ENCODE peak calls at places on chromosomes 13 and 19, in six cellular contexts. F is IMR-90, G is A549, H is GM12878, M is K562, Z is HepG2. X is an unnamed sample.

GRCh38 chr19:35868823-35869326 is 501 bp downstream of the APLP1 start:
- DNase-seq in F (no peak), M (no peak), Z (no peak), H (no peak), G (no peak), X (no peak)

GRCh38 chr19:33781996-33782395 is 14.7 kb upstream of the KCTD15 start:
- DNase-seq in F (peak), G (peak), M (no peak), Z (no peak), H (no peak), X (no peak)

GRCh38 chr19:423691-424466 is 14.9 kb upstream of the C2CD4C start:
- DNase-seq in Z (no peak), F (no peak), G (no peak), M (no peak), H (no peak), X (no peak)

GRCh38 chr19:30664358-30665058 is 292.3 kb downstream of the ZNF536 start:
- DNase-seq in M (no peak), H (no peak), G (no peak), F (peak), Z (peak), X (peak)

GRCh38 chr13:106036870-106037269 is 498.6 kb downstream of the EFNB2 start:
- DNase-seq in M (no peak), Z (no peak), G (no peak), F (no peak), H (no peak), X (peak)

GRCh38 chr13:19862511-19863313 is 737 bp downstream of the ZMYM5 start:
- DNase-seq in M (peak), H (no peak), F (peak), G (no peak), Z (no peak), X (no peak)

GRCh38 chr19:14325863-14326262 is 55.4 kb upstream of the ADGRE5 start:
- DNase-seq in F (no peak), M (no peak), G (no peak), Z (no peak), H (no peak), X (no peak)

GRCh38 chr19:13835791-13836723 is 40.8 kb downstream of the ZSWIM4 start:
- DNase-seq in M (no peak), H (no peak), G (no peak), F (no peak), Z (no peak), X (no peak)

GRCh38 chr13:75258159-75258782 is 223.7 kb downstream of the TBC1D4 start:
- DNase-seq in Z (peak), G (no peak), H (no peak), M (peak), F (peak), X (peak)

GRCh38 chr19:611506-611869 is 21.8 kb downstream of the HCN2 start:
- DNase-seq in M (no peak), Z (no peak), F (peak), H (no peak), G (no peak), X (no peak)

GRCh38 chr19:1616875-1617274 is 11.6 kb upstream of the UQCR11 start:
- DNase-seq in F (no peak), H (no peak), Z (no peak), G (no peak), M (no peak), X (no peak)

GRCh38 chr13:81577601-81578000 is 1236.7 kb upstream of the SPRY2 start:
- DNase-seq in H (no peak), F (no peak), M (no peak), Z (no peak), G (no peak), X (no peak)

GRCh38 chr13:110265341-110265681 is 41.6 kb downstream of the COL4A1 start:
- DNase-seq in H (no peak), Z (no peak), F (no peak), M (no peak), G (no peak), X (peak)

GRCh38 chr19:11196406-11197287 is 698 bp downstream of the KANK2 start:
- DNase-seq in M (peak), Z (no peak), G (peak), H (no peak), F (peak), X (peak)

GRCh38 chr13:65260938-65261880 is 1968.9 kb downstream of the PCDH9 start:
- DNase-seq in F (no peak), M (no peak), G (no peak), Z (no peak), H (no peak), X (no peak)

GRCh38 chr13:91482427-91482826 is 84.0 kb downstream of the GPC5 start:
- DNase-seq in H (no peak), Z (no peak), G (no peak), M (no peak), F (no peak), X (peak)

GRCh38 chr13:93227906-93228801 is 1.5 kb downstream of the GPC6 start:
- DNase-seq in M (peak), G (no peak), H (no peak), Z (peak), F (peak), X (peak)

GRCh38 chr13:35723061-35723461 is 246.6 kb upstream of the MAB21L1 start:
- DNase-seq in M (no peak), G (no peak), F (peak), Z (no peak), H (no peak), X (no peak)

GRCh38 chr13:23995283-23996073 is 98.2 kb upstream of the C1QTNF9B start:
- DNase-seq in H (no peak), Z (no peak), G (no peak), F (no peak), M (no peak), X (no peak)

GRCh38 chr13:48161530-48162179 is 66.8 kb upstream of the MED4 start:
- DNase-seq in M (peak), G (no peak), Z (no peak), H (no peak), F (no peak), X (no peak)

GRCh38 chr13:32426191-32426980 is 1.5 kb downstream of the N4BP2L1 start:
- DNase-seq in F (no peak), M (no peak), G (no peak), H (peak), Z (no peak), X (no peak)

GRCh38 chr13:50521191-50521590 is 322.3 kb downstream of the DLEU7 start:
- DNase-seq in H (no peak), G (no peak), F (no peak), Z (no peak), M (no peak), X (no peak)

GRCh38 chr19:9839415-9839814 is 4.3 kb downstream of the PIN1 start:
- DNase-seq in M (no peak), Z (no peak), H (no peak), G (no peak), F (peak), X (no peak)

GRCh38 chr19:34713262-34713637 is 20.8 kb upstream of the ZNF181 start:
- DNase-seq in F (no peak), Z (no peak), M (no peak), H (no peak), G (no peak), X (no peak)

GRCh38 chr13:108957369-108958012 is 328.1 kb downstream of the MYO16 start:
- DNase-seq in G (peak), H (no peak), F (peak), M (no peak), Z (no peak), X (no peak)

GRCh38 chr13:98549006-98549727 is 27.7 kb downstream of the STK24 start:
- DNase-seq in F (peak), G (no peak), Z (peak), M (no peak), H (no peak), X (no peak)
- H3K4me2 ChIP-seq in F (peak), G (no peak), Z (no peak), M (no peak), H (no peak), X (no peak)

DNA sequence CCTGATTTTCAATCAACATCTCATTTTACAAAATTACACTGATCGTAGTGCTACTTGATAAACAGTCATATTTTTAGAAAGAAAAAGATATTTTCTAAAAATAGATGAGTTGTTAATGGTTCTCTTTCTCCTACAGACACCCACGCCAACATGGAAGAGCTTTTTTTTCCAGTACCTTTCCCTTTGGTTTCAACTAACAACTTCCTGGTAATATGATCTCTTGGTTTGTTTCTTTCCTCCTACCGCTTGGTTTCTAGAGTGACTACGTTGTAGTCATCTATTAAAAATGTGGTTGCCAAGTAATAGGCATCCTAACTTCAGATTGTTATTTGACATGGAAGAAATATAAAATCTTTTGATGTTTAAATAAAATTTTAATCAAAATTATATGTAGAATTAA is 189.0 kb downstream of the LACC1 start:
- DNase-seq in G (no peak), F (peak), H (no peak), Z (no peak), M (no peak), X (no peak)
- TF ChIP-seq SMC3 in G (no peak), F (no peak), H (no peak), Z (no peak), M (no peak), X (no peak)

GRCh38 chr19:8269724-8270123 is 38.4 kb downstream of the CD320 start:
- DNase-seq in G (no peak), Z (no peak), H (no peak), F (no peak), M (no peak), X (no peak)
- H3K4me3 ChIP-seq in G (no peak), Z (no peak), H (peak), F (no peak), M (no peak), X (no peak)

GRCh38 chr19:4414800-4415251 is 12.4 kb downstream of the CHAF1A start:
- DNase-seq in M (no peak), H (no peak), Z (no peak), F (peak), G (no peak), X (no peak)

GRCh38 chr19:4414144-4414799 is 11.8 kb downstream of the CHAF1A start:
- DNase-seq in F (peak), G (no peak), Z (no peak), M (no peak), H (no peak), X (no peak)

GRCh38 chr19:4413588-4413987 is 11.1 kb downstream of the CHAF1A start:
- DNase-seq in G (no peak), F (no peak), H (no peak), M (no peak), Z (no peak), X (no peak)

GRCh38 chr19:4416268-4416667 is 13.8 kb downstream of the CHAF1A start:
- DNase-seq in Z (peak), M (no peak), F (no peak), H (no peak), G (no peak), X (no peak)

GRCh38 chr19:4415352-4415751 is 12.9 kb downstream of the CHAF1A start:
- DNase-seq in H (no peak), M (no peak), Z (no peak), F (no peak), G (no peak), X (no peak)
- H3K4me2 ChIP-seq in H (no peak), M (no peak), Z (no peak), F (peak), G (no peak), X (no peak)

GRCh38 chr13:25153736-25154135 is 18.4 kb downstream of the AMER2 start:
- DNase-seq in F (no peak), Z (no peak), H (no peak), G (no peak), M (no peak), X (no peak)
- TF ChIP-seq SMC3 in F (no peak), Z (no peak), H (no peak), G (no peak), M (no peak), X (no peak)

GRCh38 chr19:37304884-37305255 is 66.0 kb upstream of the ZNF527 start:
- DNase-seq in G (no peak), F (no peak), Z (no peak), H (no peak), M (no peak), X (no peak)

GRCh38 chr19:37309834-37310575 is 60.9 kb upstream of the ZNF527 start:
- DNase-seq in Z (no peak), G (no peak), F (no peak), M (no peak), H (no peak), X (peak)

GRCh38 chr19:37303591-37304171 is 67.2 kb upstream of the ZNF527 start:
- DNase-seq in H (no peak), M (no peak), Z (no peak), F (no peak), G (no peak), X (peak)

GRCh38 chr19:37306383-37306963 is 64.4 kb upstream of the ZNF527 start:
- DNase-seq in Z (no peak), G (no peak), M (no peak), F (no peak), H (no peak), X (no peak)

GRCh38 chr19:37304190-37304883 is 66.6 kb upstream of the ZNF527 start:
- DNase-seq in F (no peak), H (no peak), Z (no peak), M (peak), G (no peak), X (peak)
- H3K4me3 ChIP-seq in F (peak), H (no peak), Z (no peak), M (no peak), G (no peak), X (no peak)

GRCh38 chr13:113902956-113903355 is 39.1 kb upstream of the GAS6 start:
- DNase-seq in H (no peak), G (no peak), F (no peak), M (no peak), Z (no peak), X (no peak)

GRCh38 chr13:113904411-113904810 is 40.5 kb upstream of the GAS6 start:
- DNase-seq in M (peak), F (peak), H (no peak), Z (peak), G (peak), X (no peak)

GRCh38 chr13:113905018-113905417 is 41.1 kb upstream of the GAS6 start:
- DNase-seq in Z (no peak), F (no peak), H (no peak), G (no peak), M (no peak), X (no peak)

GRCh38 chr13:113903361-113903760 is 39.5 kb upstream of the GAS6 start:
- DNase-seq in Z (no peak), M (no peak), H (no peak), F (peak), G (no peak), X (no peak)

DNA sequence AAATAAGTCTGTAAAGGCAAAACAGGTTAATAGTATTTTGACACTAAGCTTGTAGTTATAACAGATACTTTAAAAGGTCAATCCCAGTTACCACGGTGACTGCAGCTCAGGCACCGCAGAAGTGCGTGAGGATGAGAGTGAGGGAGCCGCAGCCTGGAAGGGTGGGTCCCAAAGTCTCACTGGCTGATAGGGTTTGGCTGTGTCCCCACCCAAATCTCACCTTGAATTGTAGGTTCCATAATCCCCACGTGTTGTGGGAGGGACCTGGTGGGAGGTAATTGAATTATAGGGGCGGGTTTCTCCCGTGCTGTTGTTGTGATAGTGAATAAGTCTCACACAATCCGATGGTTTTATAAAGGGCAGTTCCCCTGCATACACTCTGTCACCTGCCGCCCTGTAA is 40.0 kb upstream of the GAS6 start:
- DNase-seq in Z (no peak), G (no peak), F (no peak), M (no peak), H (no peak), X (no peak)
- H3K4me2 ChIP-seq in Z (no peak), G (no peak), F (no peak), M (no peak), H (no peak), X (no peak)

GRCh38 chr19:58569191-58569942 is 3.8 kb downstream of the MZF1 start:
- DNase-seq in M (no peak), H (no peak), F (no peak), Z (no peak), G (no peak), X (no peak)
- TF ChIP-seq SMC3 in M (no peak), H (no peak), F (no peak), Z (no peak), G (no peak), X (no peak)

GRCh38 chr19:50477751-50478515 is 1.3 kb upstream of the GARIN5A start:
- DNase-seq in F (no peak), M (no peak), H (no peak), G (no peak), Z (no peak), X (no peak)
- H3K4me3 ChIP-seq in F (no peak), M (no peak), H (peak), G (peak), Z (no peak), X (peak)

X was measured in SK-N-SH.